ENCODE peak calls at places on chromosomes 6 and 20, in nine cellular contexts. F, M, C, I, A, D, V, Y and G are unnamed samples.

GRCh38 chr6:125149256-125150144 is 4.1 kb upstream of the TPD52L1 start:
- DNase-seq in F (no peak), M (no peak), C (no peak), I (no peak), A (no peak), D (no peak), V (no peak), Y (no peak), G (no peak)

GRCh38 chr20:25321262-25321831 is 69.3 kb downstream of the ABHD12 start:
- DNase-seq in F (no peak), M (no peak), C (no peak), I (no peak), A (no peak), D (peak), V (no peak), Y (no peak), G (no peak)

GRCh38 chr6:134199848-134200606 is 117.9 kb downstream of the SGK1 start:
- DNase-seq in F (no peak), M (no peak), C (no peak), I (no peak), A (no peak), D (peak), V (no peak), Y (no peak), G (no peak)

GRCh38 chr6:140897804-140898573 is 1234.7 kb upstream of the GJE1 start:
- DNase-seq in F (peak), M (no peak), C (no peak), I (no peak), A (no peak), D (no peak), V (no peak), Y (peak), G (no peak)

GRCh38 chr20:62533591-62534495 is 58.0 kb upstream of the GATA5 start:
- DNase-seq in F (no peak), M (no peak), C (no peak), I (no peak), A (no peak), D (no peak), V (no peak), Y (no peak), G (no peak)

GRCh38 chr20:23284009-23284408 is 66.6 kb upstream of the NXT1 start:
- DNase-seq in F (no peak), M (no peak), C (no peak), I (no peak), A (no peak), D (no peak), V (no peak), Y (no peak), G (no peak)

GRCh38 chr6:38184041-38184779 is 364.7 kb downstream of the ZFAND3 start:
- DNase-seq in F (no peak), M (no peak), C (no peak), I (peak), A (no peak), D (no peak), V (no peak), Y (no peak), G (no peak)

GRCh38 chr6:42306439-42307140 is 88.9 kb upstream of the MRPS10 start:
- DNase-seq in F (no peak), M (no peak), C (no peak), I (no peak), A (no peak), D (no peak), V (no peak), Y (no peak), G (no peak)

GRCh38 chr20:48783533-48784272 is 44.1 kb downstream of the PREX1 start:
- DNase-seq in F (no peak), M (no peak), C (no peak), I (peak), A (no peak), D (no peak), V (peak), Y (no peak), G (no peak)

GRCh38 chr20:34771680-34772081 is 53.8 kb downstream of the NCOA6 start:
- DNase-seq in F (no peak), M (no peak), C (no peak), I (no peak), A (no peak), D (no peak), V (no peak), Y (no peak), G (no peak)

GRCh38 chr6:168216741-168217140 is 102.8 kb downstream of the DACT2 start:
- DNase-seq in F (no peak), M (no peak), C (no peak), I (no peak), A (peak), D (peak), V (no peak), Y (no peak), G (no peak)

GRCh38 chr20:34249291-34249690 is 8.1 kb downstream of the ASIP start:
- DNase-seq in F (no peak), M (no peak), C (no peak), I (peak), A (no peak), D (no peak), V (peak), Y (no peak), G (no peak)

GRCh38 chr20:14715400-14715799 is 378.0 kb upstream of the FLRT3 start:
- DNase-seq in F (no peak), M (no peak), C (no peak), I (no peak), A (no peak), D (peak), V (no peak), Y (no peak), G (peak)

GRCh38 chr20:33554914-33555420 is 65.1 kb downstream of the CBFA2T2 start:
- DNase-seq in F (no peak), M (no peak), C (peak), I (peak), A (no peak), D (peak), V (peak), Y (peak), G (peak)

GRCh38 chr20:24872291-24873014 is 76.6 kb upstream of the CST7 start:
- DNase-seq in F (no peak), M (no peak), C (no peak), I (no peak), A (no peak), D (no peak), V (no peak), Y (no peak), G (no peak)

GRCh38 chr6:33599413-33599911 is 19.4 kb upstream of the BAK1 start:
- DNase-seq in F (no peak), M (no peak), C (no peak), I (no peak), A (no peak), D (no peak), V (no peak), Y (no peak), G (no peak)

GRCh38 chr6:118784641-118785164 is 109.2 kb upstream of the ASF1A start:
- DNase-seq in F (peak), M (no peak), C (no peak), I (no peak), A (no peak), D (no peak), V (no peak), Y (no peak), G (peak)

GRCh38 chr6:128538763-128539162 is 18.4 kb upstream of the PTPRK start:
- DNase-seq in F (no peak), M (no peak), C (no peak), I (no peak), A (no peak), D (no peak), V (no peak), Y (no peak), G (no peak)

GRCh38 chr20:22216984-22217383 is 367.4 kb downstream of the FOXA2 start:
- DNase-seq in F (no peak), M (no peak), C (no peak), I (no peak), A (no peak), D (no peak), V (no peak), Y (no peak), G (no peak)